ENCODE peak calls at places on chromosomes 16 and 17, in six cellular contexts. J, W, P, R, X and C are unnamed samples.

GRCh38 chr17:71287246-71287828 is 833.5 kb upstream of the SOX9 start:
- DNase-seq in J (no peak), W (no peak), P (no peak), R (no peak), X (no peak), C (no peak)

GRCh38 chr17:4194796-4195195 is 51.8 kb downstream of the CYB5D2 start:
- DNase-seq in J (no peak), W (no peak), P (no peak), R (no peak), X (no peak), C (no peak)

GRCh38 chr17:69743091-69743490 is 328.6 kb downstream of the MAP2K6 start:
- DNase-seq in J (peak), W (no peak), P (no peak), R (no peak), X (no peak), C (no peak)

GRCh38 chr16:12951392-12951791 is 50.0 kb downstream of the SHISA9 start:
- DNase-seq in J (no peak), W (no peak), P (no peak), R (no peak), X (peak), C (no peak)

GRCh38 chr17:31318298-31319190 is 2.9 kb downstream of the EVI2A start:
- DNase-seq in J (peak), W (peak), P (no peak), R (peak), X (no peak), C (no peak)

GRCh38 chr17:45413498-45413923 is 19.2 kb downstream of the ARHGAP27 start:
- DNase-seq in J (no peak), W (no peak), P (no peak), R (no peak), X (no peak), C (no peak)

GRCh38 chr16:74737521-74737920 is 36.9 kb upstream of the MLKL start:
- DNase-seq in J (no peak), W (no peak), P (no peak), R (no peak), X (no peak), C (no peak)

GRCh38 chr17:57567278-57567677 is 177.8 kb downstream of the CCDC182 start:
- DNase-seq in J (no peak), W (no peak), P (no peak), R (no peak), X (peak), C (no peak)

GRCh38 chr16:77905356-77905920 is 116.9 kb upstream of the CLEC3A start:
- DNase-seq in J (peak), W (no peak), P (no peak), R (no peak), X (peak), C (no peak)

GRCh38 chr17:8611135-8611534 is 19.4 kb downstream of the MYH10 start:
- DNase-seq in J (no peak), W (no peak), P (no peak), R (no peak), X (no peak), C (no peak)